ENCODE peak calls at places on chromosomes 1 and 21, in five cellular contexts. B, N, A, H and Z are unnamed samples. For H3K4me1, the result is how much of the 10 kb centered on the place peaks cover.

GRCh38 chr1:57340361-57341192 is 83.3 kb downstream of the DAB1 start:
- DNase-seq in B (no peak), N (no peak), A (no peak), H (no peak), Z (no peak)

GRCh38 chr1:226309398-226310122 is 596 bp upstream of the LIN9 start:
- DNase-seq in B (no peak), N (no peak), A (no peak), H (no peak), Z (no peak)

GRCh38 chr1:22143065-22143514 is at the start of gene WNT4:
- DNase-seq in B (no peak), N (peak), A (peak), H (peak), Z (no peak)

GRCh38 chr1:168110896-168111545 is 25.7 kb downstream of the GPR161 start:
- DNase-seq in B (no peak), N (no peak), A (no peak), H (no peak), Z (no peak)

GRCh38 chr1:110084226-110085078 is 14.0 kb upstream of the ALX3 start:
- DNase-seq in B (no peak), N (no peak), A (peak), H (peak), Z (no peak)

GRCh38 chr1:115677172-115677542 is 35.4 kb downstream of the VANGL1 start:
- DNase-seq in B (no peak), N (no peak), A (no peak), H (no peak), Z (no peak)

GRCh38 chr21:34367320-34367935 is 3.6 kb downstream of the KCNE2 start:
- DNase-seq in B (no peak), N (peak), A (peak), H (no peak), Z (peak)

GRCh38 chr1:109425902-109426277 is 358 bp downstream of the PSMA5 start:
- DNase-seq in B (no peak), N (no peak), A (peak), H (peak), Z (peak)

GRCh38 chr1:214008791-214009612 is 21.2 kb downstream of the PROX1 start:
- DNase-seq in B (no peak), N (no peak), A (no peak), H (no peak), Z (no peak)

GRCh38 chr1:14339288-14339687 is 259.2 kb upstream of the KAZN start:
- DNase-seq in B (no peak), N (no peak), A (no peak), H (no peak), Z (no peak)

GRCh38 chr1:7783178-7783711 is 846 bp upstream of the PER3 start:
- DNase-seq in B (peak), N (peak), A (peak), H (peak), Z (no peak)

GRCh38 chr1:23118957-23119792 is 49.5 kb downstream of the LUZP1 start:
- DNase-seq in B (peak), N (no peak), A (no peak), H (no peak), Z (no peak)

GRCh38 chr1:183719976-183720497 is 66.9 kb upstream of the APOBEC4 start:
- DNase-seq in B (no peak), N (no peak), A (no peak), H (no peak), Z (peak)

GRCh38 chr1:153444078-153444477 is 16.4 kb downstream of the S100A7 start:
- DNase-seq in B (no peak), N (no peak), A (no peak), H (no peak), Z (no peak)

GRCh38 chr1:193479187-193479586 is 292.8 kb upstream of the B3GALT2 start:
- DNase-seq in B (peak), N (no peak), A (peak), H (no peak), Z (no peak)

GRCh38 chr1:17436380-17437174 is 2.9 kb downstream of the RCC2 start:
- DNase-seq in B (no peak), N (no peak), A (no peak), H (no peak), Z (no peak)

GRCh38 chr1:17581389-17582123 is 42.1 kb downstream of the ARHGEF10L start:
- DNase-seq in B (no peak), N (no peak), A (no peak), H (no peak), Z (no peak)

GRCh38 chr1:218303176-218303575 is 18.1 kb downstream of the RRP15 start:
- DNase-seq in B (no peak), N (no peak), A (no peak), H (no peak), Z (no peak)

GRCh38 chr1:218304281-218305039 is 19.4 kb downstream of the RRP15 start:
- DNase-seq in B (no peak), N (peak), A (no peak), H (peak), Z (peak)

GRCh38 chr1:218301217-218301616 is 16.1 kb downstream of the RRP15 start:
- DNase-seq in B (no peak), N (no peak), A (no peak), H (no peak), Z (no peak)

GRCh38 chr1:218299416-218299815 is 14.3 kb downstream of the RRP15 start:
- DNase-seq in B (no peak), N (no peak), A (no peak), H (no peak), Z (no peak)

DNA sequence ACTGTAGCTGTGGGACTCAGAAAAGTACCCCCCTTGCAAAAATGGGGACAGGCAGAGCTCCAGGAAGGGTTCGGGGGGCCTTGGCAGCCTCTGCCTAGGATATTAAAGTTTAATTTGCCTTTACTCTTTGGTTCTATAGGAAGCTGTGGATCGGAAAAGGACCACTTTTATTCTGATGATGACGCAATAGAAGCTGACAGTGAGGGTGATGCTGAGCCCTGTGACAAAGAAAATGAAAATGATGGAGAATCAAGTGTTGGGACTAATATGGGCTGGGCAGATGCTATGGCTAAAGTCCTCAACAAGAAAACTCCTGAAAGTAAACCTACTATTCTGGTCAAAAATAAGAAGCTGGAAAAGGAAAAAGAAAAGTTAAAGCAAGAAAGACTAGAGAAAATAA is 17.1 kb downstream of the RRP15 start:
- DNase-seq in B (no peak), N (no peak), A (no peak), H (no peak), Z (no peak)
- H3K4me1 ChIP-seq in B (under half), N (under half), A (under half), H (under half), Z (under half)

GRCh38 chr1:67675800-67676199 is 9.2 kb upstream of the GADD45A start:
- DNase-seq in B (no peak), N (no peak), A (no peak), H (no peak), Z (no peak)

GRCh38 chr1:67679691-67680090 is 5.3 kb upstream of the GADD45A start:
- DNase-seq in B (no peak), N (no peak), A (no peak), H (no peak), Z (peak)

GRCh38 chr1:67676946-67677345 is 8.1 kb upstream of the GADD45A start:
- DNase-seq in B (no peak), N (no peak), A (no peak), H (no peak), Z (no peak)

GRCh38 chr1:67677408-67677807 is 7.6 kb upstream of the GADD45A start:
- DNase-seq in B (no peak), N (no peak), A (no peak), H (no peak), Z (no peak)

DNA sequence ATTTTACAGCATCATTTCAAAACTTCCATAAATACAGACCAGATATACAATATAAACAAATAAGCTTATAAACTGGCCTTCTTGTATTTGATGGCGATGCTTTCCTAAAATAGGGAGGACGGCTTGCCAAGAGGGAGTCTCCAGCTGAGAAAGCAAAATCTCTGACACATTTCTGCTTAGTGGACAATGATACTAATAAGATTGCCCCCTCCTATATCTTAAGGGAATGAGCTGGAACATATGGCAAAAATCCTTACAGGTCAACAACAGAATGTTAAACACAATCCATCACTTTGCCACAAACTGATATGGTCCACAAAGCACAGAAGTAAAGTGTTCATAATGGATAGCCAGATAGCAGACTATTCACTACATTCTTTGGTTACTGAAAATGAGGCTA is 7.1 kb upstream of the GADD45A start:
- DNase-seq in B (no peak), N (no peak), A (no peak), H (no peak), Z (no peak)
- H3K4me1 ChIP-seq in B (under half), N (under half), A (under half), H (under half), Z (under half)

GRCh38 chr21:28464988-28465387 is 527.7 kb downstream of the LTN1 start:
- DNase-seq in B (no peak), N (no peak), A (no peak), H (no peak), Z (no peak)
- H3K4me1 ChIP-seq in B (under half), N (under half), A (under half), H (under half), Z (under half)

GRCh38 chr1:67317803-67318202 is 10.1 kb downstream of the IL12RB2 start:
- DNase-seq in B (no peak), N (no peak), A (no peak), H (no peak), Z (no peak)
- H3K4me1 ChIP-seq in B (under half), N (under half), A (under half), H (under half), Z (under half)

DNA sequence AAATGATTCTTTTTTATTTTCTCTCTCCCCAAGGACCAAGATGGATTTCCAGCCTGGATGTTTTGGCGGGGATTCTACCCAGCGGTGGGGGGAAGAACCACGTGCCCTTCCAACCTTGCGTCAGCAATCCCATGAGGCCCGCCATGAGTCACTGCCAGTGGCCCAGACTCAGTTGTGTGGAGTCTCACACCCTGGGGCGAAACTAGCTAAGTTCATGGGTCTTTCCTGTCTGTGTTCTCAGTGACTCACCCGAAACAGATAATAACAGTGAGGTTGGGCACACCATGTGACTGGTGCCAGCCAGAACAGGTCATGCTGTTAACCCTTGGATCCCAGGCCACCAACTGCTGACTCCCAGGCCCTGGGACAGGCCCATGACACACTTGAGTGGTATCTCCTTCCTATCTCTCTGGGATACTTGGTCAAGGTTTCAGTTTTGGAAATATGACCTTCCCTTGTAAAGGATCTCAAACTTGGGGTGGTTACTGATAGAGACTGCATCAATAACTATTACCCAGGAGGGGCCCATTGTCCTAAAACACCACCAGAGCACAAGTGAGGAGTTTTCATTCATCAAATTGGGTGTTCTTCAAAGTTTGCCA is 98.0 kb upstream of the DUSP10 start:
- DNase-seq in B (peak), N (peak), A (peak), H (peak), Z (peak)
- H3K4me1 ChIP-seq in B (under half), N (under half), A (under half), H (under half), Z (under half)

GRCh38 chr1:28178690-28179485 is 2.4 kb upstream of the PTAFR start:
- DNase-seq in B (no peak), N (no peak), A (no peak), H (peak), Z (no peak)
- H3K4me1 ChIP-seq in B (under half), N (under half), A (under half), H (under half), Z (under half)

DNA sequence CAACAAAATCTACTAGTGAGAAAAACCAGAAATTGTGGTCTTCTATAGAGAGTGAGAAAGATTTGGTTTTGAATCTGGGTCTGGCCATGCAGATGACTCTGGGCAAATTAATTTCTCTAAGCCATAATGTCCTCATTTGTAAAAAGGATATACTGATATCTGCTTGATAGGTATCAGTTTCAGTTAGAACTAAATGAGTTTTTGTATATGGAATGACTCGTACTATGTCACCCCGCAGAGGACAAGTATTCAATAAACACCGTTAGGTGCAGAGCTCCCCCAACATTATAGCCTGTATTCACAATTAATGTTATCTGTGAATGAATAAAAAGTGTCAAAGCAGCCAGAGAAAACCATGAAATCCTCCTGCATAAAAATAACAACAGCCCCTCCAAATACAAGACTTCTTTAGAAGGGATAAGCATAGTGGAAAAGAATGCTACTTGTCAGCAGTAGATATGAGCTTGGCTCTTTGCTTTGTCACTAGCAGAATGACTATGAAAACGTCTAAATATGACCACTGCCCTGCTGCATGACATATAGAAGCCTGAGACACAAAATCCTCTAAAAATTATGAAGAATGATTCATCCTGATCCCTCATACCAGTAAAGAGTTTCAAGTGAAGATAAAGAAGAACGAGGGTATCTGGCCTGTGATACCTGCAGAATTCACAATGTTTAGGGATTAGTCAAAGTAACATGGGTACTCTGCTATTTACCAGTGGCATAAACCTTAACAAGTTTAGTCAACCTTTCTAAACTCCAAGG is 17.8 kb downstream of the SCAF4 start:
- DNase-seq in B (no peak), N (no peak), A (no peak), H (no peak), Z (no peak)
- H3K4me1 ChIP-seq in B (under half), N (under half), A (under half), H (half or more), Z (under half)

GRCh38 chr21:46250146-46250725 is 21.7 kb upstream of the LSS start:
- DNase-seq in B (no peak), N (no peak), A (no peak), H (no peak), Z (no peak)
- H3K4me1 ChIP-seq in B (under half), N (under half), A (under half), H (under half), Z (under half)

GRCh38 chr1:27598902-27599528 is 4.9 kb downstream of the AHDC1 start:
- DNase-seq in B (no peak), N (peak), A (no peak), H (peak), Z (no peak)

GRCh38 chr1:27597036-27597435 is 6.9 kb downstream of the AHDC1 start:
- DNase-seq in B (no peak), N (no peak), A (no peak), H (no peak), Z (no peak)

GRCh38 chr1:27598288-27598687 is 5.7 kb downstream of the AHDC1 start:
- DNase-seq in B (no peak), N (peak), A (no peak), H (peak), Z (no peak)

GRCh38 chr1:27596261-27596660 is 7.7 kb downstream of the AHDC1 start:
- DNase-seq in B (no peak), N (no peak), A (no peak), H (no peak), Z (no peak)

DNA sequence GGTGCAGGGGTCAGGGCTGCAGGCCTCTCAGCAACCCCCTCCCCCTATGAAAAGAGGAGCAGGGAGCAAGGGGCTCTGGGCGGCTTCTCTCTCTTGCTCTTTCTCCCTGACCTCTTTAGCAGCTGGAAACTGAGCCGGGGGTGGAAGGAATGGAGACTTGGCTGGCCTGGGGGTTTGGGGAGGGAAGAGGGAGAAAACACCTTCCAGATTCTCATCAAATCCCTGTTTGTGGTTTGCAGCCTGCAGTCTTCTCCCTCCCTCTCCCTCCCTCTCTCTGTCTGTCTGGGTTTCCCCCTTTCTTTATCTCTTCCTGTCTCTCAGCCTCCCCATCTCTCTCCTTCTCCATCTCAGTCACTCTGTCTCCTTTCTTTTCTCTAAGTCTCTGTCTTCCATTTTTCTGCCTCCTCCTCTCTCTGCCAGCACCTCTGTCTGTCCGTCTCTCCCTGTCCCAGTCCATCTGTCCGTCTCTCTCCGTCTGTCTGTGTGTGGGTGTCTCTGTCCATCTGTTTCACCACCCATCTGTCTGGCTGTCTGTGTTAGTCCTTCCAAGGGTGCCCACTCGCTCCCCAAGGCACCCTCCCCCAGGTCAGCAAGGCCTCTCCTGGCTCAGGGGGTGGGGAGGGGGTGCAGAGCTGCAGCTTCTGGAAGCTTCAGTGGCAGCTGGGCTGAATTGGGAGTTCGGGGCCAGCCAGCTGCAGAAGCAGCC is 6.3 kb downstream of the AHDC1 start:
- DNase-seq in B (no peak), N (no peak), A (no peak), H (no peak), Z (no peak)
- H3K4me1 ChIP-seq in B (half or more), N (under half), A (half or more), H (half or more), Z (under half)